ENCODE peak calls at places on chromosomes 16 and 17, in four cellular contexts. One of them, this sample, is unnamed.

GRCh38 chr16:15732416-15732815 is 82.4 kb downstream of the NDE1 start:
- DNase-seq in K562: no peak
- DNase-seq in HepG2: no peak
- DNase-seq in H1: no peak
- DNase-seq in this sample: no peak

GRCh38 chr16:5412721-5413120 is 315.1 kb upstream of the EEF2KMT start:
- DNase-seq in K562: no peak
- DNase-seq in HepG2: no peak
- DNase-seq in H1: peak
- DNase-seq in this sample: no peak

GRCh38 chr17:82942166-82943130 is 102.6 kb upstream of the ZNF750 start:
- DNase-seq in H1: no peak
- DNase-seq in K562: no peak
- DNase-seq in HepG2: no peak
- DNase-seq in this sample: no peak

GRCh38 chr17:81394831-81395599 is at the start of gene BAHCC1:
- DNase-seq in K562: peak
- DNase-seq in HepG2: peak
- DNase-seq in H1: peak
- DNase-seq in this sample: peak

GRCh38 chr17:61996916-61997605 is 68.0 kb downstream of the MED13 start:
- DNase-seq in HepG2: no peak
- DNase-seq in K562: no peak
- DNase-seq in H1: no peak
- DNase-seq in this sample: no peak

GRCh38 chr16:51685498-51685897 is 534.4 kb upstream of the SALL1 start:
- DNase-seq in H1: no peak
- DNase-seq in HepG2: no peak
- DNase-seq in K562: no peak
- DNase-seq in this sample: no peak

GRCh38 chr16:12609937-12610699 is 193.6 kb downstream of the CPPED1 start:
- DNase-seq in H1: no peak
- DNase-seq in HepG2: peak
- DNase-seq in K562: no peak
- DNase-seq in this sample: no peak

GRCh38 chr16:70770968-70771552 is 29.9 kb downstream of the VAC14 start:
- DNase-seq in H1: peak
- DNase-seq in K562: peak
- DNase-seq in HepG2: peak
- DNase-seq in this sample: peak

GRCh38 chr16:79093554-79093967 is 507.0 kb downstream of the MAF start:
- DNase-seq in H1: no peak
- DNase-seq in HepG2: no peak
- DNase-seq in K562: peak
- DNase-seq in this sample: no peak

GRCh38 chr16:86554917-86555762 is at the start of gene MTHFSD:
- DNase-seq in HepG2: peak
- DNase-seq in K562: peak
- DNase-seq in H1: peak
- DNase-seq in this sample: peak

GRCh38 chr17:57609125-57609877 is 135.8 kb downstream of the CCDC182 start:
- DNase-seq in H1: no peak
- DNase-seq in HepG2: peak
- DNase-seq in K562: no peak
- DNase-seq in this sample: no peak

GRCh38 chr17:35577826-35578194 is 561 bp downstream of the PEX12 start:
- DNase-seq in HepG2: no peak
- DNase-seq in H1: no peak
- DNase-seq in K562: peak
- DNase-seq in this sample: no peak

GRCh38 chr17:65599650-65600049 is 38.2 kb upstream of the AXIN2 start:
- DNase-seq in K562: no peak
- DNase-seq in H1: no peak
- DNase-seq in HepG2: no peak
- DNase-seq in this sample: no peak

GRCh38 chr16:72561-73537 is at the start of gene RHBDF1:
- DNase-seq in K562: peak
- DNase-seq in HepG2: no peak
- DNase-seq in H1: peak
- DNase-seq in this sample: no peak

GRCh38 chr16:69448470-69449193 is 24.2 kb downstream of the CYB5B start:
- DNase-seq in K562: no peak
- DNase-seq in H1: no peak
- DNase-seq in HepG2: no peak
- DNase-seq in this sample: no peak

GRCh38 chr17:36027776-36028175 is 10.0 kb upstream of the CCL23 start:
- DNase-seq in H1: no peak
- DNase-seq in HepG2: no peak
- DNase-seq in K562: no peak
- DNase-seq in this sample: no peak

GRCh38 chr17:35164716-35165115 is 17.1 kb downstream of the UNC45B start:
- DNase-seq in K562: no peak
- DNase-seq in HepG2: no peak
- DNase-seq in H1: no peak
- DNase-seq in this sample: no peak

GRCh38 chr16:10921536-10922327 is 20.5 kb downstream of the DEXI start:
- DNase-seq in HepG2: no peak
- DNase-seq in K562: no peak
- DNase-seq in H1: no peak
- DNase-seq in this sample: no peak

GRCh38 chr17:43372273-43372911 is 26.4 kb upstream of the ARL4D start:
- DNase-seq in HepG2: no peak
- DNase-seq in H1: no peak
- DNase-seq in K562: no peak
- DNase-seq in this sample: no peak

GRCh38 chr17:82492647-82493516 is 26.6 kb upstream of the FOXK2 start:
- DNase-seq in HepG2: no peak
- DNase-seq in H1: no peak
- DNase-seq in K562: no peak
- DNase-seq in this sample: no peak

GRCh38 chr17:60383379-60383778 is 8.6 kb downstream of the USP32 start:
- DNase-seq in K562: no peak
- DNase-seq in H1: no peak
- DNase-seq in HepG2: no peak
- DNase-seq in this sample: no peak

GRCh38 chr16:12758031-12758669 is 45.5 kb downstream of the CPPED1 start:
- DNase-seq in H1: no peak
- DNase-seq in HepG2: no peak
- DNase-seq in K562: peak
- DNase-seq in this sample: no peak

GRCh38 chr17:55704412-55704811 is 18.3 kb downstream of the TMEM100 start:
- DNase-seq in HepG2: no peak
- DNase-seq in K562: no peak
- DNase-seq in H1: no peak
- DNase-seq in this sample: no peak

GRCh38 chr17:75343007-75343406 is 53.8 kb upstream of the SLC25A19 start:
- DNase-seq in H1: no peak
- DNase-seq in K562: no peak
- DNase-seq in HepG2: no peak
- DNase-seq in this sample: no peak

GRCh38 chr17:34319087-34319486 is at the start of gene CCL8:
- DNase-seq in H1: no peak
- DNase-seq in K562: no peak
- DNase-seq in HepG2: no peak
- DNase-seq in this sample: no peak

GRCh38 chr16:89093602-89094251 is at the start of gene ACSF3:
- DNase-seq in K562: peak
- DNase-seq in H1: peak
- DNase-seq in HepG2: no peak
- DNase-seq in this sample: no peak

GRCh38 chr16:70380205-70380918 is 33.7 kb downstream of the DDX19A start:
- DNase-seq in HepG2: peak
- DNase-seq in K562: no peak
- DNase-seq in H1: peak
- DNase-seq in this sample: no peak

GRCh38 chr17:82985973-82986372 is 93.4 kb upstream of the METRNL start:
- DNase-seq in H1: no peak
- DNase-seq in K562: no peak
- DNase-seq in HepG2: no peak
- DNase-seq in this sample: no peak

GRCh38 chr16:11053916-11054460 is 109.6 kb downstream of the CLEC16A start:
- DNase-seq in K562: no peak
- DNase-seq in HepG2: no peak
- DNase-seq in H1: no peak
- DNase-seq in this sample: no peak

GRCh38 chr16:87314990-87315420 is 2.2 kb downstream of the C16orf95 start:
- DNase-seq in HepG2: no peak
- DNase-seq in H1: no peak
- DNase-seq in K562: no peak
- DNase-seq in this sample: no peak

GRCh38 chr17:81483085-81483861 is 29.3 kb downstream of the ACTG1 start:
- DNase-seq in H1: peak
- DNase-seq in HepG2: no peak
- DNase-seq in K562: no peak
- DNase-seq in this sample: no peak

GRCh38 chr16:50816901-50817555 is 75.1 kb downstream of the CYLD start:
- DNase-seq in HepG2: no peak
- DNase-seq in H1: peak
- DNase-seq in K562: no peak
- DNase-seq in this sample: no peak

GRCh38 chr17:80822021-80822699 is 169.5 kb upstream of the CHMP6 start:
- DNase-seq in K562: no peak
- DNase-seq in H1: no peak
- DNase-seq in HepG2: no peak
- DNase-seq in this sample: no peak

GRCh38 chr16:31215287-31216115 is 1.4 kb downstream of the PYDC1 start:
- DNase-seq in HepG2: peak
- DNase-seq in H1: peak
- DNase-seq in K562: peak
- DNase-seq in this sample: peak

GRCh38 chr16:58499615-58500328 is at the start of gene NDRG4:
- DNase-seq in HepG2: peak
- DNase-seq in K562: peak
- DNase-seq in H1: peak
- DNase-seq in this sample: peak
- TF ChIP-seq FOSL1 in HepG2: no peak
- TF ChIP-seq FOSL1 in K562: no peak
- TF ChIP-seq FOSL1 in H1: no peak
- TF ChIP-seq FOSL1 in this sample: no peak

GRCh38 chr17:78415821-78416301 is 37.4 kb downstream of the PGS1 start:
- DNase-seq in HepG2: no peak
- DNase-seq in H1: no peak
- DNase-seq in K562: no peak
- DNase-seq in this sample: no peak

GRCh38 chr17:78417531-78417909 is 39.1 kb downstream of the PGS1 start:
- DNase-seq in K562: no peak
- DNase-seq in HepG2: no peak
- DNase-seq in H1: no peak
- DNase-seq in this sample: no peak

GRCh38 chr17:78416311-78416711 is 37.9 kb downstream of the PGS1 start:
- DNase-seq in HepG2: no peak
- DNase-seq in H1: no peak
- DNase-seq in K562: no peak
- DNase-seq in this sample: no peak

GRCh38 chr17:78418627-78419026 is 40.2 kb downstream of the PGS1 start:
- DNase-seq in K562: no peak
- DNase-seq in HepG2: no peak
- DNase-seq in H1: no peak
- DNase-seq in this sample: no peak

DNA sequence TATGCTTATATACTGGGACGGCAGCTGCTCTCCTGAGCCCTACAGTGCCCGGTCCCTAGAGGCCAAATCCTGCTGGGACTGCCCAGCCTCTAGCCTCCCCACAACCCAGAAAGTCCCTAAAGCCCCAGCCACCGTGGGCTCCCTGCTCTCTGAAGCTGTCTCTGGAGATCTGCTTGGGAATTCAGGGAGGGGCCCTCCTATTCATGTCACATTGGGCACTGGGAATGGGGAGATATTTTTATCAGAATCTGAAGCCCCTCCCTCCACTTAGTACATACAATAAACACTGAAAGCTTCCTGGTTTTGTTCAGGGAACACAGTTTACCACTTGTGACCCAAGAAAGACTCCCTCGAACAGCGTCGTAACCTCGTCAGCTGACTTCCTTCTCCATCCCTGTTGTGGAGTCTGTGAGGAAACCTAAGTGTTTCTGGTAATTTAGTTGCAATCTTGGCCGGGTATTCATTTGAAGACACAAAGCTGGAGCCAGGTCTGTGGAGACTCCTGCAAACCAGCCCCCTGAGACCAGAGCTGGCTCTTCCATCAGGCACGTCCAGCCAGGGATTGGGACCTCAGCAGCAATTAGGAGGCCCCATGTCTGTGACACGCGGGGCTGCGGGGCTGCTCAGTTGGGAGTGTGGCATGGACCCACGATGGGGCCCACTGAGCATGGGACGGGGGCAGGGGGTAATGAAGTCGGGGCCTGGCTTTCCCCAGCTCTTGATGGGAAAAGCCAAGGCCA is 38.5 kb downstream of the PGS1 start:
- DNase-seq in H1: no peak
- DNase-seq in HepG2: no peak
- DNase-seq in K562: no peak
- DNase-seq in this sample: no peak
- TF ChIP-seq SIN3A in H1: no peak
- TF ChIP-seq SIN3A in HepG2: no peak
- TF ChIP-seq SIN3A in K562: no peak
- TF ChIP-seq SIN3A in this sample: no peak

GRCh38 chr17:73387746-73388577 is 76.2 kb upstream of the CDC42EP4 start:
- DNase-seq in HepG2: no peak
- DNase-seq in H1: no peak
- DNase-seq in K562: no peak
- DNase-seq in this sample: no peak

GRCh38 chr17:73384926-73385325 is 73.1 kb upstream of the CDC42EP4 start:
- DNase-seq in HepG2: no peak
- DNase-seq in H1: no peak
- DNase-seq in K562: no peak
- DNase-seq in this sample: no peak

GRCh38 chr17:73388578-73388905 is 76.7 kb upstream of the CDC42EP4 start:
- DNase-seq in H1: no peak
- DNase-seq in HepG2: no peak
- DNase-seq in K562: no peak
- DNase-seq in this sample: no peak

GRCh38 chr17:73389411-73389810 is 77.6 kb upstream of the CDC42EP4 start:
- DNase-seq in K562: no peak
- DNase-seq in HepG2: no peak
- DNase-seq in H1: no peak
- DNase-seq in this sample: no peak

DNA sequence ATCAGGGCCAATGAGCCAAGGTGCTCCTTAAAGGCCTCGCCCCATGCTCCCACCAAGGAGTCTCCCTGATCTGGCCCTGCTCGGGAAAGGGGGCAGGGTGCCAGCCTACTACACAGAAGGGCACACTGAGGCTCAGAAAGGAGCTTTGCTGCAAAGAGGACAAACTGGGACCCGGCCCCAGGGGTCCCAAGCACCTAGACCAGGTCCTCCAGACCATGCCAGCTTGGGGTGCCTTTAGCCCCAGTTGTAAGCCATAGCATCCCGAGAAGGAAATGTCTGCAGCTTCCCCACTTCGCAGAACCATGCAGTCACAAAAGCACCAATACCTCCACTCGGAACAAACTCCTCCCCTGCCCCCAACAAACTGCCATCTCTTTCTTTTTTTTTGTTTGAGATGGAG is 74.8 kb upstream of the CDC42EP4 start:
- DNase-seq in H1: no peak
- DNase-seq in HepG2: no peak
- DNase-seq in K562: no peak
- DNase-seq in this sample: no peak
- TF ChIP-seq EZH2 in H1: no peak
- TF ChIP-seq EZH2 in HepG2: no peak
- TF ChIP-seq EZH2 in K562: no peak
- TF ChIP-seq EZH2 in this sample: no peak

GRCh38 chr16:24700549-24701392 is 28.7 kb upstream of the TNRC6A start:
- DNase-seq in K562: peak
- DNase-seq in H1: no peak
- DNase-seq in HepG2: peak
- DNase-seq in this sample: peak
- TF ChIP-seq FOSL1 in K562: peak
- TF ChIP-seq FOSL1 in H1: no peak
- TF ChIP-seq FOSL1 in HepG2: peak
- TF ChIP-seq FOSL1 in this sample: peak

This sample was measured in HCT116.